ENCODE peak calls at places on chromosomes 11 and 22, in eight cellular contexts. W, L, C, T, H, Q, I and R are unnamed samples.
A peak's percentile ranks its signal among the peaks of the same experiment; 100 is the strongest.

GRCh38 chr22:46074771-46075551 is 75.4 kb upstream of the PPARA start:
- DNase-seq in H (no peak), T (no peak), C (no peak), Q (no peak), W (no peak), I (no peak), L (no peak), R (no peak)

GRCh38 chr11:17544181-17544622 is at the start of gene USH1C:
- DNase-seq in T (no peak), C (no peak), Q (no peak), L (peak; percentile 29), W (no peak), H (no peak), I (peak; percentile 35), R (no peak)

GRCh38 chr22:49574861-49575702 is 252.6 kb downstream of the BRD1 start:
- DNase-seq in I (no peak), C (no peak), Q (no peak), H (no peak), T (no peak), W (peak; percentile 31), L (no peak), R (no peak)

GRCh38 chr11:2677127-2677526 is 22.7 kb downstream of the KCNQ1OT1 start:
- DNase-seq in Q (no peak), W (no peak), I (no peak), H (no peak), L (no peak), C (no peak), T (peak; percentile 37), R (no peak)

GRCh38 chr11:29336727-29337212 is 680.1 kb downstream of the KCNA4 start:
- DNase-seq in L (no peak), W (no peak), T (no peak), C (no peak), H (peak; percentile 83), Q (no peak), I (no peak), R (no peak)

GRCh38 chr11:117218133-117218915 is 13.5 kb downstream of the PCSK7 start:
- DNase-seq in I (no peak), Q (no peak), L (no peak), W (no peak), T (no peak), C (no peak), H (peak; percentile 57), R (no peak)

GRCh38 chr11:93002380-93002779 is 32.9 kb downstream of the MTNR1B start:
- DNase-seq in I (no peak), W (no peak), L (no peak), Q (no peak), H (no peak), C (no peak), T (no peak), R (no peak)

GRCh38 chr11:2193099-2193886 is 21.7 kb upstream of the TH start:
- DNase-seq in L (no peak), H (no peak), Q (no peak), T (no peak), C (no peak), W (no peak), I (no peak), R (no peak)

GRCh38 chr11:5564259-5565019 is 16.1 kb upstream of the OR52H1 start:
- DNase-seq in W (no peak), C (no peak), T (no peak), H (peak; percentile 29), L (no peak), I (no peak), Q (no peak), R (no peak)

GRCh38 chr11:114058026-114058706 is 1.3 kb upstream of the ZBTB16 start:
- DNase-seq in C (no peak), W (no peak), H (no peak), L (no peak), I (peak; percentile 53), Q (no peak), T (no peak), R (no peak)

GRCh38 chr22:39292561-39293074 is 26.8 kb downstream of the RPL3 start:
- DNase-seq in W (no peak), H (peak; percentile 92), L (no peak), Q (peak; percentile 80), I (peak; percentile 70), C (peak; percentile 68), T (peak; percentile 86), R (no peak)

GRCh38 chr11:860238-861104 is 17.8 kb downstream of the TSPAN4 start:
- DNase-seq in T (no peak), I (no peak), Q (no peak), C (no peak), H (no peak), L (no peak), W (no peak), R (no peak)

GRCh38 chr11:111631666-111632039 is 29.4 kb downstream of the SIK2 start:
- DNase-seq in W (no peak), H (peak; percentile 88), Q (peak; percentile 48), L (no peak), I (no peak), T (no peak), C (peak; percentile 68), R (no peak)

GRCh38 chr11:108697872-108698473 is 33.1 kb downstream of the DDX10 start:
- DNase-seq in C (no peak), I (peak; percentile 11), W (no peak), Q (peak; percentile 70), L (peak; percentile 37), T (peak; percentile 77), H (peak; percentile 82), R (peak; percentile 23)

GRCh38 chr11:33721984-33722383 is 14.2 kb downstream of the CD59 start:
- DNase-seq in H (no peak), C (no peak), T (no peak), W (no peak), Q (no peak), L (no peak), I (no peak), R (no peak)

GRCh38 chr11:128026596-128026995 is 560.8 kb downstream of the ETS1 start:
- DNase-seq in L (no peak), H (peak; percentile 98), I (no peak), C (peak; percentile 99), T (no peak), Q (peak; percentile 58), W (no peak), R (no peak)

GRCh38 chr11:133710241-133710640 is 135.1 kb downstream of the SPATA19 start:
- DNase-seq in Q (no peak), C (no peak), I (peak; percentile 55), H (no peak), L (no peak), W (no peak), T (no peak), R (no peak)

GRCh38 chr11:119551726-119552510 is 128.9 kb upstream of the THY1 start:
- DNase-seq in Q (no peak), I (no peak), L (no peak), C (peak; percentile 19), H (no peak), T (no peak), W (no peak), R (no peak)

GRCh38 chr11:86582898-86583297 is 89.5 kb downstream of the ME3 start:
- DNase-seq in W (no peak), H (no peak), C (no peak), L (no peak), T (no peak), I (no peak), Q (no peak), R (no peak)

GRCh38 chr11:63903884-63904283 is 13.1 kb downstream of the RCOR2 start:
- DNase-seq in L (no peak), I (no peak), W (no peak), C (no peak), T (no peak), Q (no peak), H (no peak), R (no peak)

GRCh38 chr11:87005569-87005921 is 32.2 kb upstream of the TMEM135 start:
- DNase-seq in H (no peak), I (no peak), T (no peak), Q (no peak), W (no peak), L (no peak), C (no peak), R (no peak)

GRCh38 chr11:86784247-86784681 is 16.1 kb upstream of the PRSS23 start:
- DNase-seq in C (no peak), L (no peak), I (no peak), H (peak; percentile 49), W (no peak), T (no peak), Q (peak; percentile 65), R (no peak)

GRCh38 chr11:123357990-123358827 is 71.9 kb upstream of the GRAMD1B start:
- DNase-seq in C (no peak), W (no peak), H (peak; percentile 2), Q (no peak), I (peak; percentile 46), T (peak; percentile 10), L (peak; percentile 33), R (no peak)